ENCODE peak calls at places on chromosomes 13 and 19, in nine cellular contexts. One of them, this sample, is unnamed.

GRCh38 chr13:113856716-113857065 is 7.2 kb downstream of the GAS6 start:
- DNase-seq in breast epithelium: peak
- DNase-seq in brain microvascular endothelial cell: no peak
- DNase-seq in osteoblast: peak
- DNase-seq in NB4: no peak
- DNase-seq in CD4-positive, alpha-beta T cell: no peak
- DNase-seq in adrenal gland: peak
- DNase-seq in SK-N-SH: no peak
- DNase-seq in GM12864: no peak
- DNase-seq in this sample: peak

GRCh38 chr13:33259296-33259695 is 26.3 kb downstream of the STARD13 start:
- DNase-seq in breast epithelium: no peak
- DNase-seq in brain microvascular endothelial cell: no peak
- DNase-seq in osteoblast: no peak
- DNase-seq in NB4: no peak
- DNase-seq in CD4-positive, alpha-beta T cell: no peak
- DNase-seq in adrenal gland: no peak
- DNase-seq in SK-N-SH: no peak
- DNase-seq in GM12864: no peak
- DNase-seq in this sample: no peak

GRCh38 chr13:107216046-107216715 is 648.2 kb upstream of the ARGLU1 start:
- DNase-seq in breast epithelium: no peak
- DNase-seq in brain microvascular endothelial cell: no peak
- DNase-seq in osteoblast: no peak
- DNase-seq in NB4: no peak
- DNase-seq in CD4-positive, alpha-beta T cell: no peak
- DNase-seq in adrenal gland: peak
- DNase-seq in SK-N-SH: no peak
- DNase-seq in GM12864: no peak
- DNase-seq in this sample: no peak

GRCh38 chr19:15948223-15949058 is at the start of gene OR10H4:
- DNase-seq in breast epithelium: no peak
- DNase-seq in brain microvascular endothelial cell: no peak
- DNase-seq in osteoblast: no peak
- DNase-seq in NB4: no peak
- DNase-seq in CD4-positive, alpha-beta T cell: no peak
- DNase-seq in adrenal gland: no peak
- DNase-seq in SK-N-SH: no peak
- DNase-seq in GM12864: no peak
- DNase-seq in this sample: no peak

GRCh38 chr13:24893863-24894262 is 129.9 kb downstream of the RNF17 start:
- DNase-seq in breast epithelium: no peak
- DNase-seq in brain microvascular endothelial cell: no peak
- DNase-seq in osteoblast: no peak
- DNase-seq in NB4: no peak
- DNase-seq in CD4-positive, alpha-beta T cell: no peak
- DNase-seq in adrenal gland: no peak
- DNase-seq in SK-N-SH: peak
- DNase-seq in GM12864: no peak
- DNase-seq in this sample: no peak

GRCh38 chr19:2488942-2489731 is 13.2 kb downstream of the GADD45B start:
- DNase-seq in breast epithelium: no peak
- DNase-seq in brain microvascular endothelial cell: no peak
- DNase-seq in osteoblast: peak
- DNase-seq in NB4: peak
- DNase-seq in CD4-positive, alpha-beta T cell: no peak
- DNase-seq in adrenal gland: peak
- DNase-seq in SK-N-SH: peak
- DNase-seq in GM12864: no peak
- DNase-seq in this sample: no peak

GRCh38 chr19:19406878-19407639 is 1.6 kb downstream of the GATAD2A start:
- DNase-seq in breast epithelium: peak
- DNase-seq in brain microvascular endothelial cell: peak
- DNase-seq in osteoblast: no peak
- DNase-seq in NB4: peak
- DNase-seq in CD4-positive, alpha-beta T cell: peak
- DNase-seq in adrenal gland: peak
- DNase-seq in SK-N-SH: no peak
- DNase-seq in GM12864: no peak
- DNase-seq in this sample: no peak

GRCh38 chr13:59250276-59250990 is 913.3 kb downstream of the DIAPH3 start:
- DNase-seq in breast epithelium: no peak
- DNase-seq in brain microvascular endothelial cell: no peak
- DNase-seq in osteoblast: peak
- DNase-seq in NB4: no peak
- DNase-seq in CD4-positive, alpha-beta T cell: no peak
- DNase-seq in adrenal gland: no peak
- DNase-seq in SK-N-SH: no peak
- DNase-seq in GM12864: no peak
- DNase-seq in this sample: no peak

GRCh38 chr19:5480427-5480836 is 25.2 kb downstream of the ZNRF4 start:
- DNase-seq in breast epithelium: no peak
- DNase-seq in brain microvascular endothelial cell: no peak
- DNase-seq in osteoblast: peak
- DNase-seq in NB4: peak
- DNase-seq in CD4-positive, alpha-beta T cell: peak
- DNase-seq in adrenal gland: peak
- DNase-seq in SK-N-SH: peak
- DNase-seq in GM12864: no peak
- DNase-seq in this sample: no peak

GRCh38 chr13:50810998-50811397 is 32.5 kb downstream of the DLEU7 start:
- DNase-seq in breast epithelium: no peak
- DNase-seq in brain microvascular endothelial cell: no peak
- DNase-seq in osteoblast: no peak
- DNase-seq in NB4: peak
- DNase-seq in CD4-positive, alpha-beta T cell: no peak
- DNase-seq in adrenal gland: no peak
- DNase-seq in SK-N-SH: no peak
- DNase-seq in GM12864: peak
- DNase-seq in this sample: no peak

GRCh38 chr13:102757006-102757405 is 16.6 kb downstream of the TEX30 start:
- DNase-seq in breast epithelium: no peak
- DNase-seq in brain microvascular endothelial cell: no peak
- DNase-seq in osteoblast: no peak
- DNase-seq in NB4: no peak
- DNase-seq in CD4-positive, alpha-beta T cell: no peak
- DNase-seq in adrenal gland: no peak
- DNase-seq in SK-N-SH: no peak
- DNase-seq in GM12864: no peak
- DNase-seq in this sample: no peak

GRCh38 chr19:18160792-18161690 is 8.1 kb downstream of the PIK3R2 start:
- DNase-seq in breast epithelium: peak
- DNase-seq in brain microvascular endothelial cell: no peak
- DNase-seq in osteoblast: peak
- DNase-seq in NB4: peak
- DNase-seq in CD4-positive, alpha-beta T cell: peak
- DNase-seq in adrenal gland: peak
- DNase-seq in SK-N-SH: peak
- DNase-seq in GM12864: no peak
- DNase-seq in this sample: peak
- TF ChIP-seq CTCF in breast epithelium: no peak
- TF ChIP-seq CTCF in brain microvascular endothelial cell: peak
- TF ChIP-seq CTCF in osteoblast: peak
- TF ChIP-seq CTCF in NB4: no peak
- TF ChIP-seq CTCF in CD4-positive, alpha-beta T cell: peak
- TF ChIP-seq CTCF in adrenal gland: peak
- TF ChIP-seq CTCF in SK-N-SH: no peak
- TF ChIP-seq CTCF in GM12864: peak
- TF ChIP-seq CTCF in this sample: peak

DNA sequence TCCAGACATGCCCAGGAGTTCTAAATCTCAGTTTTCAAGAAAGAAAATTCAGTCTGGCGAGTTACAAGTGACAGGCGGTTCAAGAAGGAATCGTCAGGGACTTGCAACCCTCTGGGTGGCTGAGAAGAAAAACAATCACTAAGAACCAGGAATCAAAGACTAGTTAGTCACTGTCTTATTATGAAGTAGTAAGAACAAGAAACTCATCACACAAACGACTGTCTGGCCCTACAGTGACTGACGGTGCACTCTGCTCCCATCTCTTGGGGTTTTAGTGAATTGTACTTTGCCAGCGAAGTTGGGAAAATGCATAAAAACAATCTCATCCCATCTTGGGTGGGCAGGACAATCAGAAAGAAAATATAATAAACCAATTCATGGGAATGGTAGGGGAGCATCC is 63.7 kb upstream of the SACS start:
- DNase-seq in breast epithelium: no peak
- DNase-seq in brain microvascular endothelial cell: peak
- DNase-seq in osteoblast: peak
- DNase-seq in NB4: no peak
- DNase-seq in CD4-positive, alpha-beta T cell: no peak
- DNase-seq in adrenal gland: no peak
- DNase-seq in SK-N-SH: no peak
- DNase-seq in GM12864: no peak
- DNase-seq in this sample: no peak
- TF ChIP-seq CTCF in breast epithelium: no peak
- TF ChIP-seq CTCF in brain microvascular endothelial cell: no peak
- TF ChIP-seq CTCF in osteoblast: no peak
- TF ChIP-seq CTCF in NB4: no peak
- TF ChIP-seq CTCF in CD4-positive, alpha-beta T cell: no peak
- TF ChIP-seq CTCF in adrenal gland: no peak
- TF ChIP-seq CTCF in SK-N-SH: no peak
- TF ChIP-seq CTCF in GM12864: no peak
- TF ChIP-seq CTCF in this sample: no peak

DNA sequence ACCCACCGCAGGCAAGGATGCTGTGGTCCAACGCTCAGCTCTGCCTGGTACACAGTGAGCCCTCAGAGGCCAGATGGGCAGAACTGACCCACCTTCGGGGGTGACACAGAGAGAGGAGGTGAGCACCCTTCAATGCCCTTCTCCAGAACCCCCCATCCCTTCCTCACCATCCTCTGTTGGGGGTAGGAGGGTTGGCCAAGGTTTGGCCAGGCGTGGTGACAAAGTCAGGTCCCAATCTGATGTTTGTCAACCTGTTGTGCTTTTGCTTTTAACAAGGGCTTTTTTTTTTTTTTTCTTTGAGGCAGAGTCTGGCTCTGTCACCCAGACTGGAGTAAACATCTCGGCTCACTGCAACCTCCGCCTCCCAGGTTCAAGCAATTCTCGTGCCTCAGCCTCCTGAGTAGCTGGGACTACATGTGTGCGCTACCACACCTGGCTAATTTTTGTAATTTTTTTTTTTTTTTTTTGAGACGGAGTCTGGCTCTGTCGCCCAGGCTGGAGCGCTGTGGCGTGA is 7.3 kb downstream of the PTGIR start:
- DNase-seq in breast epithelium: no peak
- DNase-seq in brain microvascular endothelial cell: no peak
- DNase-seq in osteoblast: no peak
- DNase-seq in NB4: no peak
- DNase-seq in CD4-positive, alpha-beta T cell: no peak
- DNase-seq in adrenal gland: no peak
- DNase-seq in SK-N-SH: no peak
- DNase-seq in GM12864: no peak
- DNase-seq in this sample: no peak
- TF ChIP-seq CTCF in breast epithelium: no peak
- TF ChIP-seq CTCF in brain microvascular endothelial cell: no peak
- TF ChIP-seq CTCF in osteoblast: no peak
- TF ChIP-seq CTCF in NB4: no peak
- TF ChIP-seq CTCF in CD4-positive, alpha-beta T cell: no peak
- TF ChIP-seq CTCF in adrenal gland: no peak
- TF ChIP-seq CTCF in SK-N-SH: no peak
- TF ChIP-seq CTCF in GM12864: no peak
- TF ChIP-seq CTCF in this sample: no peak

GRCh38 chr19:35274323-35274722 is 5.6 kb downstream of the USF2 start:
- DNase-seq in breast epithelium: no peak
- DNase-seq in brain microvascular endothelial cell: no peak
- DNase-seq in osteoblast: peak
- DNase-seq in NB4: no peak
- DNase-seq in CD4-positive, alpha-beta T cell: no peak
- DNase-seq in adrenal gland: no peak
- DNase-seq in SK-N-SH: no peak
- DNase-seq in GM12864: no peak
- DNase-seq in this sample: no peak

GRCh38 chr19:35273686-35274259 is 5.0 kb downstream of the USF2 start:
- DNase-seq in breast epithelium: no peak
- DNase-seq in brain microvascular endothelial cell: no peak
- DNase-seq in osteoblast: peak
- DNase-seq in NB4: no peak
- DNase-seq in CD4-positive, alpha-beta T cell: no peak
- DNase-seq in adrenal gland: no peak
- DNase-seq in SK-N-SH: no peak
- DNase-seq in GM12864: no peak
- DNase-seq in this sample: no peak

GRCh38 chr19:35279374-35279773 is 3.0 kb upstream of the HAMP start:
- DNase-seq in breast epithelium: no peak
- DNase-seq in brain microvascular endothelial cell: no peak
- DNase-seq in osteoblast: peak
- DNase-seq in NB4: no peak
- DNase-seq in CD4-positive, alpha-beta T cell: no peak
- DNase-seq in adrenal gland: no peak
- DNase-seq in SK-N-SH: no peak
- DNase-seq in GM12864: no peak
- DNase-seq in this sample: no peak

GRCh38 chr19:35278578-35279284 is 3.6 kb upstream of the HAMP start:
- DNase-seq in breast epithelium: no peak
- DNase-seq in brain microvascular endothelial cell: no peak
- DNase-seq in osteoblast: peak
- DNase-seq in NB4: no peak
- DNase-seq in CD4-positive, alpha-beta T cell: no peak
- DNase-seq in adrenal gland: peak
- DNase-seq in SK-N-SH: no peak
- DNase-seq in GM12864: no peak
- DNase-seq in this sample: no peak

DNA sequence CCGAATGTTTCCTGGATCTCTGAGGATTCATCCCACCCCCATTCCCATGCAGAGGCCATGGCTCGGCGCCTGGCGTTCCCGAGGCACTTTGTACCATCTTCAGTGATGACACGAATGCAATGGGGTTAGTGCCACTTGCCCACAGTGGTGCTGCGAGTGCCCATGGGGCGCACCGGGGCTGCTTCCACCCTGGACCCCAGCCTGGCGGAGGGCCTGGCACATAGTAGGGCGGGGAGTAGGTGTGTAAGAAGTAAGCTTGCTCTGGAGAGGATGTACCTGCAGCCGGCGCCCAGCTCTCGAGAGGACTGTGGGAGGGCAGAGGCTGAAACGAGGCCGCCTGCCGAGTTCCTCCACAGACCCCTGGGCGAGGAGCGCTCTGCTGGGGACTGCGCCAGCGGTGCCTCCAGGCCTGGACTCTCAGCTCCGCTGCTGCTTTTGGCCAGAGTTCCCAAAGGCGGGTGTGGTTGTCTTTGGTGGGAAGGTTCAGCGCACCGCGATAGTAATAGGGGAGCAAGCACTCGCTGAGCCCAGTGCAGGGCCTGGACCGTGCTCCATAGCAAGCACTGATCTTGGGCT is 5.5 kb upstream of the HAMP start:
- DNase-seq in breast epithelium: no peak
- DNase-seq in brain microvascular endothelial cell: no peak
- DNase-seq in osteoblast: peak
- DNase-seq in NB4: no peak
- DNase-seq in CD4-positive, alpha-beta T cell: no peak
- DNase-seq in adrenal gland: no peak
- DNase-seq in SK-N-SH: no peak
- DNase-seq in GM12864: no peak
- DNase-seq in this sample: no peak
- TF ChIP-seq CTCF in breast epithelium: no peak
- TF ChIP-seq CTCF in brain microvascular endothelial cell: no peak
- TF ChIP-seq CTCF in osteoblast: no peak
- TF ChIP-seq CTCF in NB4: no peak
- TF ChIP-seq CTCF in CD4-positive, alpha-beta T cell: no peak
- TF ChIP-seq CTCF in adrenal gland: no peak
- TF ChIP-seq CTCF in SK-N-SH: no peak
- TF ChIP-seq CTCF in GM12864: no peak
- TF ChIP-seq CTCF in this sample: no peak

GRCh38 chr19:13190781-13191540 is 40.8 kb downstream of the IER2 start:
- DNase-seq in breast epithelium: no peak
- DNase-seq in brain microvascular endothelial cell: no peak
- DNase-seq in osteoblast: no peak
- DNase-seq in NB4: no peak
- DNase-seq in CD4-positive, alpha-beta T cell: no peak
- DNase-seq in adrenal gland: no peak
- DNase-seq in SK-N-SH: no peak
- DNase-seq in GM12864: no peak
- DNase-seq in this sample: no peak
- TF ChIP-seq CTCF in breast epithelium: no peak
- TF ChIP-seq CTCF in brain microvascular endothelial cell: no peak
- TF ChIP-seq CTCF in osteoblast: no peak
- TF ChIP-seq CTCF in NB4: no peak
- TF ChIP-seq CTCF in CD4-positive, alpha-beta T cell: no peak
- TF ChIP-seq CTCF in adrenal gland: no peak
- TF ChIP-seq CTCF in SK-N-SH: no peak
- TF ChIP-seq CTCF in GM12864: no peak
- TF ChIP-seq CTCF in this sample: no peak